ENCODE peak calls at places on chromosomes 4 and X, in six cellular contexts. H is endothelial cell, C is fibroblast of mammary gland, Y is AG08396, B is pancreas, O is iPS-NIHi11. W is an unnamed sample.

GRCh38 chrX:135421932-135422809 is at the start of gene SMIM10L2A:
- DNase-seq in H (no peak), B (no peak), C (no peak), O (no peak), Y (no peak), W (no peak)

GRCh38 chr4:163167333-163167626 is 590 bp upstream of the NAF1 start:
- DNase-seq in H (no peak), B (no peak), C (peak), Y (no peak), O (no peak), W (no peak)

GRCh38 chr4:107718351-107718965 is 1.6 kb downstream of the PAPSS1 start:
- DNase-seq in H (no peak), Y (no peak), B (no peak), O (no peak), C (peak), W (no peak)

GRCh38 chrX:19647731-19648588 is 132.7 kb upstream of the MAP3K15 start:
- DNase-seq in B (no peak), C (peak), Y (no peak), O (no peak), H (no peak), W (no peak)

GRCh38 chrX:146604196-146604595 is 205.4 kb upstream of the CXorf51B start:
- DNase-seq in C (no peak), Y (no peak), H (no peak), O (no peak), B (no peak), W (no peak)

GRCh38 chrX:97026406-97026805 is 142.7 kb downstream of the RPA4 start:
- DNase-seq in B (no peak), O (peak), C (no peak), H (peak), Y (no peak), W (peak)

GRCh38 chr4:154078504-154079350 is 289.8 kb upstream of the SFRP2 start:
- DNase-seq in B (no peak), Y (no peak), C (no peak), H (no peak), O (no peak), W (no peak)

GRCh38 chrX:77444075-77444474 is 3.1 kb upstream of the FGF16 start:
- DNase-seq in Y (no peak), C (peak), B (no peak), O (no peak), H (no peak), W (no peak)

GRCh38 chrX:17009856-17010650 is 63.6 kb downstream of the REPS2 start:
- DNase-seq in B (no peak), H (no peak), C (no peak), O (no peak), Y (no peak), W (no peak)

GRCh38 chrX:53695901-53696300 is 9.4 kb upstream of the HUWE1 start:
- DNase-seq in Y (no peak), O (no peak), H (no peak), C (no peak), B (no peak), W (no peak)

GRCh38 chr4:140152015-140152703 is 1.8 kb downstream of the MAML3 start:
- DNase-seq in B (peak), H (peak), C (no peak), O (peak), Y (peak), W (peak)

GRCh38 chrX:77668391-77669237 is 117.4 kb downstream of the ATRX start:
- DNase-seq in H (no peak), C (peak), Y (peak), B (no peak), O (no peak), W (peak)

W was measured in erythroblast.